ENCODE peak calls at places on chromosomes 5 and 9, in six cellular contexts. F is RWPE1; A is fibroblast of the aortic adventitia; R is CD8-positive, alpha-beta T cell; G is RWPE2; C is heart left ventricle. S is an unnamed sample.

GRCh38 chr5:172429201-172429940 is 25.0 kb downstream of the SH3PXD2B start:
- DNase-seq in G (no peak), C (no peak), A (peak; percentile 95), R (no peak), F (no peak), S (peak; percentile 71)

GRCh38 chr5:174572591-174572990 is 151.8 kb upstream of the MSX2 start:
- DNase-seq in G (no peak), R (no peak), A (no peak), C (no peak), F (peak; percentile 41), S (no peak)

GRCh38 chr5:176133289-176133870 is 104.8 kb upstream of the SIMC1 start:
- DNase-seq in C (no peak), A (no peak), R (no peak), G (peak; percentile 74), F (no peak), S (no peak)

GRCh38 chr9:124788542-124789217 is 11.7 kb downstream of the OLFML2A start:
- DNase-seq in F (no peak), G (peak; percentile 19), R (no peak), C (no peak), A (no peak), S (peak; percentile 4)

GRCh38 chr9:72858089-72858912 is 94.6 kb downstream of the ALDH1A1 start:
- DNase-seq in G (no peak), C (no peak), R (no peak), A (peak; percentile 45), F (no peak), S (no peak)

GRCh38 chr5:120682851-120683250 is 218.8 kb downstream of the PRR16 start:
- DNase-seq in R (no peak), A (peak; percentile 31), C (no peak), F (no peak), G (no peak), S (no peak)

GRCh38 chr5:61332369-61332745 is 299 bp downstream of the ZSWIM6 start:
- DNase-seq in A (no peak), F (no peak), G (peak; percentile 74), C (no peak), R (peak; percentile 25), S (peak; percentile 72)

GRCh38 chr9:83066771-83067170 is 3.8 kb upstream of the RASEF start:
- DNase-seq in F (peak; percentile 69), C (no peak), G (no peak), R (no peak), A (peak; percentile 86), S (no peak)

GRCh38 chr9:77649109-77649812 is 1.1 kb upstream of the GNA14 start:
- DNase-seq in C (no peak), R (no peak), A (peak; percentile 56), G (no peak), F (peak; percentile 22), S (no peak)

GRCh38 chr5:83470920-83471404 is 582 bp upstream of the VCAN start:
- DNase-seq in A (peak; percentile 31), F (no peak), R (no peak), G (no peak), C (no peak), S (peak; percentile 28)

GRCh38 chr9:124503713-124504529 is 3.3 kb downstream of the NR5A1 start:
- DNase-seq in A (no peak), C (no peak), F (no peak), R (no peak), G (peak; percentile 64), S (no peak)

GRCh38 chr5:113230711-113231652 is 203.8 kb downstream of the TSSK1B start:
- DNase-seq in A (no peak), G (no peak), C (no peak), F (peak; percentile 73), R (no peak), S (no peak)

GRCh38 chr9:98538626-98539031 is 170.1 kb downstream of the GABBR2 start:
- DNase-seq in G (no peak), R (no peak), C (no peak), F (no peak), A (peak; percentile 23), S (no peak)

GRCh38 chr5:43555895-43556606 is 826 bp downstream of the PAIP1 start:
- DNase-seq in F (peak; percentile 60), C (peak; percentile 69), G (peak; percentile 71), R (peak; percentile 23), A (peak; percentile 37), S (peak; percentile 42)

GRCh38 chr9:112844771-112845542 is 45.7 kb downstream of the SLC46A2 start:
- DNase-seq in R (peak; percentile 64), C (peak; percentile 65), G (no peak), A (peak; percentile 75), F (peak; percentile 92), S (peak; percentile 73)

GRCh38 chr5:167763772-167764171 is 527.7 kb upstream of the WWC1 start:
- DNase-seq in A (peak; percentile 85), G (no peak), R (no peak), F (peak; percentile 45), C (no peak), S (no peak)

GRCh38 chr5:97452646-97453045 is 269.6 kb upstream of the RIOK2 start:
- DNase-seq in R (no peak), A (no peak), C (no peak), G (no peak), F (no peak), S (no peak)

GRCh38 chr5:172274951-172275753 is 8.4 kb downstream of the UBTD2 start:
- DNase-seq in G (no peak), A (no peak), R (peak; percentile 15), F (peak; percentile 64), C (no peak), S (no peak)

GRCh38 chr5:140801494-140801841 is 611 bp downstream of the PCDHA3 start:
- DNase-seq in G (no peak), F (no peak), R (no peak), C (no peak), A (no peak), S (no peak)
- TF ChIP-seq CTCF in G (no peak), F (no peak), R (no peak), C (peak; percentile 34), A (peak; percentile 25), S (no peak)

GRCh38 chr9:136546697-136547481 is 1.0 kb upstream of the NOTCH1 start:
- DNase-seq in F (peak; percentile 72), A (peak; percentile 41), G (no peak), C (no peak), R (peak; percentile 57), S (peak; percentile 96)
- TF ChIP-seq CTCF in F (no peak), A (peak; percentile 4), G (no peak), C (no peak), R (no peak), S (no peak)

GRCh38 chr9:84493284-84493947 is 152.9 kb upstream of the SLC28A3 start:
- DNase-seq in G (no peak), F (no peak), C (no peak), R (no peak), A (no peak), S (no peak)
- TF ChIP-seq CTCF in G (no peak), F (no peak), C (no peak), R (no peak), A (no peak), S (no peak)

DNA sequence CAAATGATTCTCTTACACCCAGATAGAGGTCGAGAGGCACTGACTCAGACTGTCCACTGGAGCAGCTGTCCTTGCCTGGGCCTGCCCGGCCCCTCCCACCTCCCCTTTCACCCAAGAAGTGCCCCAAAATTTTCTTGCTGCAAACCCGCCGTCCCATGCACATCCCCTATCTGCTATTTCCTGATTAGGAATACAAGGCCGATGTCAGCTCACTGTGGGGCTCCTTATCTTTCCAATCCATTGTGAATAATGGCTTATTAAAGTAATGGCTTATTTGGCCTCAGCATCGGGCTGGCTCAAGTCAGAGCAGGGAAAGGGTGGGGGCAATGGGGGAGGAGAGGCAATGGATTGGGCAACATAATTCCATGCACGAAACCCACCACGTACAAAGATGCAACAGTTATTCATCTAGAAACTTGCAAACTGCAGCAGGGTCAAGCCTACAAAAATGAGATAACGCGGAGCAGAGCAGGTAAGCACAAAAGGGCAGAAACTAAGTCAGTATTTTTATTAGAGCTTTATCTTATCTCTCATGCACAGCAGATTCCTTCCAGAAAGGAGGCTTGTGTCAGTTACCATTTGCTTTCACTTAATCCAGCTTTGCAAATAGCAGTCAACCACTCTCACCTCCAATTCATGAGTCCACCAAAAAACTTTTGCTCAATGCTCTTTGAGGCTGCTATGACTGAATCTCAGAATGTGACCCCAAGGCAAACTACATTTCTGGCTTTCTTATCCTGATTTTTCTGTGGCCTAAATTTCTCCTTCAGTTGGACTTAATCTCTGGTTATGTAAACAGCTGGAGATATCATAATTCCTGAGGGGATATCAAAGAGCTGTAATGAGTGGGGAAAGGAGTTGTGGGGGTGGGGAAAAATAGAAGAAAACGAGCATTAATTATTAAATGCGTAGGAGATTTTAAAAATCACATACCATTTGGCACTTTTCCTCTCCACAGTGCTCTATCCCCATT is 138.2 kb upstream of the OSMR start:
- DNase-seq in C (no peak), A (peak; percentile 80), F (no peak), G (no peak), R (no peak), S (no peak)
- TF ChIP-seq CTCF in C (no peak), A (peak; percentile 11), F (no peak), G (no peak), R (no peak), S (no peak)

S was measured in tibial artery.